ENCODE peak calls at places on chromosomes 16 and 17, in seven cellular contexts. One of them, this sample, is unnamed.
A peak's percentile ranks its signal among the peaks of the same experiment; 100 is the strongest.

GRCh38 chr17:7840441-7840840 is 6.4 kb downstream of the KDM6B start:
- DNase-seq in HL-60: no peak
- DNase-seq in ovary: no peak
- DNase-seq in lower lobe of right lung: no peak
- DNase-seq in fibroblast of lung: no peak
- DNase-seq in left ventricle myocardium inferior: no peak
- DNase-seq in neural progenitor cell: peak; percentile 60
- DNase-seq in this sample: no peak

GRCh38 chr16:3007059-3007956 is 5.4 kb upstream of the CLDN9 start:
- DNase-seq in HL-60: no peak
- DNase-seq in ovary: no peak
- DNase-seq in lower lobe of right lung: no peak
- DNase-seq in fibroblast of lung: no peak
- DNase-seq in left ventricle myocardium inferior: no peak
- DNase-seq in neural progenitor cell: no peak
- DNase-seq in this sample: no peak

GRCh38 chr17:75077490-75078096 is 10.2 kb upstream of the SLC16A5 start:
- DNase-seq in HL-60: no peak
- DNase-seq in ovary: peak; percentile 59
- DNase-seq in lower lobe of right lung: peak; percentile 88
- DNase-seq in fibroblast of lung: no peak
- DNase-seq in left ventricle myocardium inferior: peak; percentile 79
- DNase-seq in neural progenitor cell: no peak
- DNase-seq in this sample: no peak

GRCh38 chr17:68610554-68610953 is 9.4 kb upstream of the FAM20A start:
- DNase-seq in HL-60: no peak
- DNase-seq in ovary: no peak
- DNase-seq in lower lobe of right lung: no peak
- DNase-seq in fibroblast of lung: no peak
- DNase-seq in left ventricle myocardium inferior: no peak
- DNase-seq in neural progenitor cell: no peak
- DNase-seq in this sample: no peak

GRCh38 chr16:12508054-12508453 is 295.6 kb downstream of the CPPED1 start:
- DNase-seq in HL-60: no peak
- DNase-seq in ovary: no peak
- DNase-seq in lower lobe of right lung: no peak
- DNase-seq in fibroblast of lung: no peak
- DNase-seq in left ventricle myocardium inferior: no peak
- DNase-seq in neural progenitor cell: no peak
- DNase-seq in this sample: no peak

GRCh38 chr16:49024896-49025295 is 256.7 kb downstream of the CBLN1 start:
- DNase-seq in HL-60: no peak
- DNase-seq in ovary: peak; percentile 61
- DNase-seq in lower lobe of right lung: no peak
- DNase-seq in fibroblast of lung: no peak
- DNase-seq in left ventricle myocardium inferior: no peak
- DNase-seq in neural progenitor cell: no peak
- DNase-seq in this sample: no peak

GRCh38 chr17:70447588-70447987 is 278.3 kb downstream of the KCNJ2 start:
- DNase-seq in HL-60: no peak
- DNase-seq in ovary: no peak
- DNase-seq in lower lobe of right lung: no peak
- DNase-seq in fibroblast of lung: no peak
- DNase-seq in left ventricle myocardium inferior: no peak
- DNase-seq in neural progenitor cell: no peak
- DNase-seq in this sample: peak; percentile 27

GRCh38 chr16:353404-354285 is 1.1 kb upstream of the AXIN1 start:
- DNase-seq in HL-60: no peak
- DNase-seq in ovary: peak; percentile 42
- DNase-seq in lower lobe of right lung: peak; percentile 57
- DNase-seq in fibroblast of lung: no peak
- DNase-seq in left ventricle myocardium inferior: no peak
- DNase-seq in neural progenitor cell: no peak
- DNase-seq in this sample: peak; percentile 21

GRCh38 chr16:27945233-27945975 is 118.1 kb downstream of the GSG1L start:
- DNase-seq in HL-60: no peak
- DNase-seq in ovary: no peak
- DNase-seq in lower lobe of right lung: no peak
- DNase-seq in fibroblast of lung: no peak
- DNase-seq in left ventricle myocardium inferior: no peak
- DNase-seq in neural progenitor cell: peak; percentile 28
- DNase-seq in this sample: no peak

GRCh38 chr16:12452549-12452948 is 351.1 kb downstream of the CPPED1 start:
- DNase-seq in HL-60: no peak
- DNase-seq in ovary: no peak
- DNase-seq in lower lobe of right lung: no peak
- DNase-seq in fibroblast of lung: no peak
- DNase-seq in left ventricle myocardium inferior: no peak
- DNase-seq in neural progenitor cell: no peak
- DNase-seq in this sample: no peak

GRCh38 chr16:89200850-89201466 is 621 bp upstream of the SLC22A31 start:
- DNase-seq in HL-60: no peak
- DNase-seq in ovary: no peak
- DNase-seq in lower lobe of right lung: peak; percentile 51
- DNase-seq in fibroblast of lung: no peak
- DNase-seq in left ventricle myocardium inferior: no peak
- DNase-seq in neural progenitor cell: peak; percentile 66
- DNase-seq in this sample: no peak

GRCh38 chr17:60720763-60721531 is 43.3 kb downstream of the BCAS3 start:
- DNase-seq in HL-60: peak; percentile 8
- DNase-seq in ovary: no peak
- DNase-seq in lower lobe of right lung: no peak
- DNase-seq in fibroblast of lung: peak; percentile 86
- DNase-seq in left ventricle myocardium inferior: no peak
- DNase-seq in neural progenitor cell: peak; percentile 72
- DNase-seq in this sample: peak; percentile 62

GRCh38 chr17:78960945-78961344 is 18.8 kb downstream of the LGALS3BP start:
- DNase-seq in HL-60: no peak
- DNase-seq in ovary: no peak
- DNase-seq in lower lobe of right lung: peak; percentile 77
- DNase-seq in fibroblast of lung: peak; percentile 69
- DNase-seq in left ventricle myocardium inferior: peak; percentile 48
- DNase-seq in neural progenitor cell: no peak
- DNase-seq in this sample: no peak

GRCh38 chr16:20918486-20919239 is 18.1 kb downstream of the LYRM1 start:
- DNase-seq in HL-60: no peak
- DNase-seq in ovary: no peak
- DNase-seq in lower lobe of right lung: peak; percentile 64
- DNase-seq in fibroblast of lung: peak; percentile 81
- DNase-seq in left ventricle myocardium inferior: peak; percentile 74
- DNase-seq in neural progenitor cell: no peak
- DNase-seq in this sample: peak; percentile 77

GRCh38 chr17:70767102-70767701 is 597.9 kb downstream of the KCNJ2 start:
- DNase-seq in HL-60: no peak
- DNase-seq in ovary: no peak
- DNase-seq in lower lobe of right lung: no peak
- DNase-seq in fibroblast of lung: peak; percentile 73
- DNase-seq in left ventricle myocardium inferior: no peak
- DNase-seq in neural progenitor cell: peak; percentile 53
- DNase-seq in this sample: peak; percentile 48

GRCh38 chr16:69520800-69521602 is 44.8 kb upstream of the NFAT5 start:
- DNase-seq in HL-60: no peak
- DNase-seq in ovary: no peak
- DNase-seq in lower lobe of right lung: no peak
- DNase-seq in fibroblast of lung: peak; percentile 55
- DNase-seq in left ventricle myocardium inferior: no peak
- DNase-seq in neural progenitor cell: no peak
- DNase-seq in this sample: no peak

GRCh38 chr17:74214642-74215331 is 1.4 kb downstream of the TTYH2 start:
- DNase-seq in HL-60: no peak
- DNase-seq in ovary: no peak
- DNase-seq in lower lobe of right lung: no peak
- DNase-seq in fibroblast of lung: no peak
- DNase-seq in left ventricle myocardium inferior: peak; percentile 44
- DNase-seq in neural progenitor cell: no peak
- DNase-seq in this sample: no peak

GRCh38 chr17:63768433-63768832 is 5.0 kb downstream of the CCDC47 start:
- DNase-seq in HL-60: no peak
- DNase-seq in ovary: no peak
- DNase-seq in lower lobe of right lung: no peak
- DNase-seq in fibroblast of lung: no peak
- DNase-seq in left ventricle myocardium inferior: no peak
- DNase-seq in neural progenitor cell: peak; percentile 5
- DNase-seq in this sample: no peak

GRCh38 chr16:21277927-21278706 is at the start of gene CRYM:
- DNase-seq in HL-60: no peak
- DNase-seq in ovary: peak; percentile 27
- DNase-seq in lower lobe of right lung: peak; percentile 73
- DNase-seq in fibroblast of lung: peak; percentile 29
- DNase-seq in left ventricle myocardium inferior: peak; percentile 71
- DNase-seq in neural progenitor cell: peak; percentile 88
- DNase-seq in this sample: no peak

GRCh38 chr16:30145692-30146091 is 22.7 kb upstream of the MAPK3 start:
- DNase-seq in HL-60: no peak
- DNase-seq in ovary: no peak
- DNase-seq in lower lobe of right lung: no peak
- DNase-seq in fibroblast of lung: no peak
- DNase-seq in left ventricle myocardium inferior: no peak
- DNase-seq in neural progenitor cell: no peak
- DNase-seq in this sample: no peak

GRCh38 chr17:77841742-77842141 is 116.8 kb upstream of the TNRC6C start:
- DNase-seq in HL-60: no peak
- DNase-seq in ovary: no peak
- DNase-seq in lower lobe of right lung: no peak
- DNase-seq in fibroblast of lung: no peak
- DNase-seq in left ventricle myocardium inferior: peak; percentile 19
- DNase-seq in neural progenitor cell: no peak
- DNase-seq in this sample: no peak

DNA sequence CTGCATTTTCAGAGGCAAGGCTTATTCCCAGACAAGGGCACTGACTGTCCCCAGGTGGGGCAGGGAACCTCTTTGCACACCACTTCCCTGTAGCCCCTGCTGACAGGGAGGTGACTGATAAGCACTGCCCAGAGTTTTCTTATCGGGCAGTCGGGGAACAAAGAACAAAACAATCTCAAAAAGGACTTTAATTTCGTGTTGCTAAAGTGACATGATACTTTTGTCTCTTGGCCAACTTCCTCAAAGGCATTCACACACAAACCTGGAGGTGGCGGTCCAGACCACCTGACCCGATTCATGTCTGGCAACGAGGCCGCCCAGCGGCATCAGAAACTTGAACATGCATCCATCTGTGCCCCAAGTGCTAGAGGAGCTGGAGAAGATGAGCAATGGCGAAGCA is 28.9 kb downstream of the ZDHHC7 start:
- DNase-seq in HL-60: no peak
- DNase-seq in ovary: no peak
- DNase-seq in lower lobe of right lung: peak; percentile 72
- DNase-seq in fibroblast of lung: no peak
- DNase-seq in left ventricle myocardium inferior: no peak
- DNase-seq in neural progenitor cell: no peak
- DNase-seq in this sample: no peak
- TF ChIP-seq CTCF in HL-60: no peak
- TF ChIP-seq CTCF in ovary: no peak
- TF ChIP-seq CTCF in lower lobe of right lung: peak; percentile 19
- TF ChIP-seq CTCF in fibroblast of lung: no peak
- TF ChIP-seq CTCF in left ventricle myocardium inferior: peak; percentile 35
- TF ChIP-seq CTCF in neural progenitor cell: no peak
- TF ChIP-seq CTCF in this sample: no peak

DNA sequence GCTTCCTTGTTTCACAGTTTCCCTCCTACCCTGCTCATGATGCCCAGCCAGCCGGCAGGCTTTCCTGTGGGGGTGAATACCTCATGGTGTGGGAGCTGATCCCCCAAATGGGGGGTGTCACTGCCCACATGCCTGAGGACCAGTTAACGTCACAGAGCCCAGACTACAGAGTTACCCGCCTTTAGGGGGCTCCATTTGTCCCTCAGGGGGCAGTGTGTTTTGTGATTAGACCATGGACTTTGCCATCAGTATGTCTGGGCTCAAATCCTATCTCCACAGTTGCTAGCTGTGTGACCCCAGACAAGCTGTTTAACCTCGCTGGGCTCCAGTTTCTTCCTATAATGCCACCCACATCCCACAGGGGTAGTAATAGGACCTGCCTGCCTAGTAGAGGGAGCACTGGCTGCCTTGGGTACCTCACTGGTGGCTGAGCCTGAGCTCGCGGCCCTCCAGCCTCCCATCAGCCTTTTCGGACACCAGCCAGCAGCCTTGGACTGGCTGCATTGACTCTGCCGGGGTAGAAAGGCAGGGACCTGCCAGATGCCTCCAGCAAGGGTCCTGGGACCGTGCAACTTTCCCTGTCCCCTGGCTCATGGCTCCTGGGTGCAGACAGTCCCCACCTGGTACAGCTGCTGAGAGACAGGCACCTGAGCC is 87.5 kb upstream of the GSE1 start:
- DNase-seq in HL-60: no peak
- DNase-seq in ovary: no peak
- DNase-seq in lower lobe of right lung: no peak
- DNase-seq in fibroblast of lung: no peak
- DNase-seq in left ventricle myocardium inferior: no peak
- DNase-seq in neural progenitor cell: no peak
- DNase-seq in this sample: no peak
- TF ChIP-seq CTCF in HL-60: no peak
- TF ChIP-seq CTCF in ovary: no peak
- TF ChIP-seq CTCF in lower lobe of right lung: no peak
- TF ChIP-seq CTCF in fibroblast of lung: no peak
- TF ChIP-seq CTCF in left ventricle myocardium inferior: no peak
- TF ChIP-seq CTCF in neural progenitor cell: peak; percentile 12
- TF ChIP-seq CTCF in this sample: no peak

DNA sequence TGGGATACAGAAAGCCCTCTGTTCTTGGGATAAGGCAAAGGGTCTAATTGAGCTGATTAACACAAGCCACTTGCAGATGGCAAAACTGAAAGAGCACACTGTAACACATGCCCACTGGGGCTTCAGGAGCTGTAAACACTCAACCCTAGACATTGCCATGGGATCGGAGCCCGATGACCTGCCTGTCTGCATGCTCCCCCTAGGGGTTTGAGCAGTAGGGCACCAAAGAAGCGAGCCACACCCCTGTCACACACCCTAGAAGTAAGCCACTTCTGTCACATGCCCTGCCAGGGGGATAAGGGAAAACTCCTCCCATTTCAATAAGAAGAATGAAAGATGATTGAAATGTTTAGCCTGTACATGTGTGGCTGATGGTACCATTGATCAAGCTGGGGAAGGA is 81.3 kb upstream of the IRX6 start:
- DNase-seq in HL-60: no peak
- DNase-seq in ovary: no peak
- DNase-seq in lower lobe of right lung: no peak
- DNase-seq in fibroblast of lung: no peak
- DNase-seq in left ventricle myocardium inferior: no peak
- DNase-seq in neural progenitor cell: peak; percentile 42
- DNase-seq in this sample: no peak
- TF ChIP-seq CTCF in HL-60: no peak
- TF ChIP-seq CTCF in ovary: no peak
- TF ChIP-seq CTCF in lower lobe of right lung: no peak
- TF ChIP-seq CTCF in fibroblast of lung: no peak
- TF ChIP-seq CTCF in left ventricle myocardium inferior: no peak
- TF ChIP-seq CTCF in neural progenitor cell: peak; percentile 51
- TF ChIP-seq CTCF in this sample: no peak

DNA sequence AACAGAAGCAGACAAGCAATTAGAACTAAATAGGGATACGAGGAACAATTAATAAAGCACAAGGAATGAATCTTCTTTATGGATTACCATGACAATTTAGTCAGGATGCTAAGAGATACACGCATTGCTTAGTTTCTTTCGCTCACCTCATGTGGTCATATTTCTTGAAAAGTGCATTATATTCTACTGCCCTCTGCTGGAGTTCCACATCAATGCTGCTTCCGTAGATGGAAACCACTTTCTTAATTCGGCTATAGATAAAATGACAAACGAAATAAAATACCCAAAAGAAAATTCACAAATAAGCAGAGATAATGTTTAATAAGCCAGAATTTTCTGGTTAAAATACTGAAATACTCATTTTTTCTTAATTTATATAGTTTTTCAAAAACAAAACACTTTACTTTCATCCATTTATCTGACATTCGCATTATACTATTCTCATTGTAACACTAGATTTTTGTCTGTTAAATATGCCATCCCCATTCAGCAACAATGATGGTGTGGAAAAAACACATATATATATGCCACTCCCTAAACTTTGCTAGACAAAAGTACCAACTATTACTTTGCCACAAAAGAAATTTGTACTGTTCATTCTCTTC is 22.0 kb upstream of the PHLPP2 start:
- DNase-seq in HL-60: no peak
- DNase-seq in ovary: no peak
- DNase-seq in lower lobe of right lung: no peak
- DNase-seq in fibroblast of lung: peak; percentile 62
- DNase-seq in left ventricle myocardium inferior: no peak
- DNase-seq in neural progenitor cell: peak; percentile 47
- DNase-seq in this sample: peak; percentile 43
- TF ChIP-seq CTCF in HL-60: peak; percentile 58
- TF ChIP-seq CTCF in ovary: peak; percentile 39
- TF ChIP-seq CTCF in lower lobe of right lung: peak; percentile 58
- TF ChIP-seq CTCF in fibroblast of lung: peak; percentile 78
- TF ChIP-seq CTCF in left ventricle myocardium inferior: peak; percentile 78
- TF ChIP-seq CTCF in neural progenitor cell: peak; percentile 81
- TF ChIP-seq CTCF in this sample: peak; percentile 58

This sample was measured in MCF 10A.